ENCODE peak calls at places on chromosome 7, in five cellular contexts. X, E, V, J and G are unnamed samples.

GRCh38 chr7:49255061-49255460 is 330.7 kb downstream of the CDC14C start:
- DNase-seq in X (no peak), E (no peak), V (no peak), J (no peak), G (no peak)

GRCh38 chr7:146670532-146670931 is 553.9 kb downstream of the CNTNAP2 start:
- DNase-seq in X (no peak), E (no peak), V (no peak), J (no peak), G (no peak)

GRCh38 chr7:2482725-2483451 is 6.7 kb upstream of the GRIFIN start:
- DNase-seq in X (no peak), E (no peak), V (no peak), J (no peak), G (no peak)

GRCh38 chr7:23261843-23262452 is 15.4 kb downstream of the GPNMB start:
- DNase-seq in X (peak), E (peak), V (peak), J (no peak), G (peak)

GRCh38 chr7:48387916-48388315 is 216.7 kb downstream of the ABCA13 start:
- DNase-seq in X (no peak), E (no peak), V (no peak), J (no peak), G (no peak)

GRCh38 chr7:44220732-44221131 is 20.0 kb downstream of the YKT6 start:
- DNase-seq in X (peak), E (no peak), V (no peak), J (no peak), G (no peak)

GRCh38 chr7:101923276-101923985 is 106.0 kb downstream of the CUX1 start:
- DNase-seq in X (no peak), E (no peak), V (peak), J (no peak), G (peak)

GRCh38 chr7:80508440-80508839 is 3.4 kb downstream of the GNAT3 start:
- DNase-seq in X (no peak), E (no peak), V (no peak), J (no peak), G (no peak)

GRCh38 chr7:40199076-40199802 is 64.4 kb downstream of the SUGCT start:
- DNase-seq in X (no peak), E (no peak), V (peak), J (no peak), G (peak)